ENCODE peak calls at places on chromosomes 13 and 19, in nine cellular contexts. B is epithelial cell of esophagus; N is cardiac muscle cell; K is HS-27A; J is stimulated activated CD8-positive, alpha-beta memory T cell treated with anti-CD3 and anti-CD28 coated beads, Interleukin-2, amount 100 ng/mL, for 1 hour; I is left colon; G is astrocyte of the hippocampus; A is dorsolateral prefrontal cortex; F is effector memory CD4-positive, alpha-beta T cell. U is an unnamed sample.
A peak's percentile ranks its signal among the peaks of the same experiment; 100 is the strongest.

GRCh38 chr13:82292334-82292733 is 1589.9 kb downstream of the SLITRK1 start:
- DNase-seq in I (no peak), F (no peak), K (no peak), N (no peak), A (no peak), G (no peak), J (no peak), B (no peak), U (no peak)

GRCh38 chr19:40671404-40671803 is 19.0 kb downstream of the NUMBL start:
- DNase-seq in N (no peak), B (no peak), I (no peak), F (no peak), G (no peak), A (peak; percentile 68), K (no peak), J (no peak), U (no peak)

GRCh38 chr13:67726979-67727378 is 496.8 kb upstream of the PCDH9 start:
- DNase-seq in I (peak; percentile 33), F (no peak), G (no peak), A (no peak), B (peak; percentile 45), K (no peak), J (no peak), N (no peak), U (no peak)

GRCh38 chr13:108915095-108915633 is 285.8 kb downstream of the MYO16 start:
- DNase-seq in B (peak; percentile 44), N (peak; percentile 67), G (peak; percentile 61), F (no peak), I (no peak), K (no peak), A (no peak), J (no peak), U (no peak)

GRCh38 chr13:74770361-74770760 is 636.2 kb upstream of the KLF12 start:
- DNase-seq in K (no peak), F (no peak), B (peak; percentile 75), N (peak; percentile 91), I (no peak), A (no peak), J (no peak), G (peak; percentile 79), U (no peak)

GRCh38 chr19:7871280-7871529 is 3.0 kb downstream of the PRR36 start:
- DNase-seq in A (no peak), I (no peak), K (no peak), B (peak; percentile 78), G (no peak), N (no peak), J (no peak), F (no peak), U (no peak)

GRCh38 chr13:37109080-37109678 is 3.7 kb upstream of the CSNK1A1L start:
- DNase-seq in I (no peak), K (no peak), N (peak; percentile 74), A (no peak), J (no peak), F (no peak), G (peak; percentile 72), B (peak; percentile 53), U (peak; percentile 52)

GRCh38 chr13:28406728-28407266 is 88.1 kb downstream of the FLT1 start:
- DNase-seq in A (no peak), G (no peak), B (no peak), N (no peak), F (no peak), J (no peak), K (no peak), I (no peak), U (no peak)

GRCh38 chr13:45872574-45872973 is 21.0 kb upstream of the SIAH3 start:
- DNase-seq in F (no peak), I (no peak), B (no peak), K (no peak), G (no peak), A (no peak), N (no peak), J (no peak), U (no peak)

GRCh38 chr19:2645816-2646215 is 56.7 kb downstream of the GNG7 start:
- DNase-seq in F (no peak), K (no peak), G (no peak), I (no peak), B (no peak), J (no peak), A (no peak), N (no peak), U (no peak)

GRCh38 chr13:93861818-93862217 is 617.7 kb downstream of the DCT start:
- DNase-seq in I (no peak), K (no peak), A (no peak), F (no peak), J (no peak), N (peak; percentile 88), G (peak; percentile 72), B (peak; percentile 13), U (no peak)

GRCh38 chr19:1274852-1275259 is 474 bp upstream of the FAM174C start:
- DNase-seq in B (no peak), A (no peak), F (no peak), G (no peak), J (no peak), K (no peak), N (no peak), I (no peak), U (no peak)

GRCh38 chr13:30355405-30355741 is 48.0 kb upstream of the KATNAL1 start:
- DNase-seq in A (no peak), G (no peak), J (peak; percentile 22), N (no peak), K (no peak), I (peak; percentile 52), F (no peak), B (peak; percentile 14), U (peak; percentile 25)

GRCh38 chr13:28575200-28575599 is 80.3 kb upstream of the FLT1 start:
- DNase-seq in B (no peak), A (no peak), G (no peak), F (no peak), J (no peak), K (no peak), I (peak; percentile 9), N (no peak), U (no peak)

GRCh38 chr19:10685210-10685609 is 16.0 kb upstream of the QTRT1 start:
- DNase-seq in A (no peak), B (no peak), G (no peak), I (no peak), F (no peak), N (no peak), J (no peak), K (no peak), U (no peak)

GRCh38 chr19:53927745-53928144 is 18.7 kb downstream of the CACNG7 start:
- DNase-seq in A (no peak), G (peak; percentile 84), B (peak; percentile 54), F (no peak), N (peak; percentile 79), K (peak; percentile 55), J (no peak), I (peak; percentile 43), U (no peak)

GRCh38 chr19:2047076-2047448 is 4.0 kb downstream of the MKNK2 start:
- DNase-seq in J (no peak), A (peak; percentile 4), G (no peak), K (no peak), B (no peak), I (no peak), N (no peak), F (no peak), U (no peak)

GRCh38 chr19:13975870-13976269 is 23.6 kb downstream of the DCAF15 start:
- DNase-seq in B (no peak), J (no peak), G (no peak), K (no peak), A (peak; percentile 42), I (no peak), F (no peak), N (no peak), U (no peak)

GRCh38 chr19:17632577-17632976 is 55.6 kb downstream of the UNC13A start:
- DNase-seq in G (no peak), B (no peak), F (no peak), I (no peak), N (no peak), K (no peak), A (no peak), J (no peak), U (no peak)

GRCh38 chr13:62357887-62358645 is 942.4 kb upstream of the PCDH20 start:
- DNase-seq in I (no peak), N (peak; percentile 56), G (peak; percentile 68), F (no peak), B (peak; percentile 67), J (no peak), K (peak; percentile 24), A (no peak), U (peak; percentile 19)

GRCh38 chr19:49546825-49547565 is 19.2 kb downstream of the RCN3 start:
- DNase-seq in A (peak; percentile 78), B (peak; percentile 88), I (peak; percentile 74), F (peak; percentile 35), J (peak; percentile 50), K (peak; percentile 81), G (peak; percentile 93), N (peak; percentile 93), U (peak; percentile 87)

GRCh38 chr19:43765109-43765876 is 10.5 kb upstream of the SMG9 start:
- DNase-seq in N (peak; percentile 89), G (peak; percentile 95), I (peak; percentile 56), J (peak; percentile 49), K (peak; percentile 96), A (no peak), B (peak; percentile 98), F (peak; percentile 72), U (no peak)

GRCh38 chr13:90276208-90276607 is 1071.3 kb upstream of the MIR17HG start:
- DNase-seq in G (no peak), B (no peak), I (no peak), F (no peak), J (no peak), K (no peak), A (no peak), N (no peak), U (no peak)